ENCODE peak calls at places on chromosome 14, in six cellular contexts. R is gastrocnemius medialis, S is heart right ventricle, H is OCI-LY7, X is right lobe of liver, T is SK-N-SH. B is an unnamed sample. For H3K4me1, the result is how much of the 10 kb centered on the place peaks cover.

GRCh38 chr14:95774265-95775160 is 60.6 kb upstream of the TCL1A start:
- DNase-seq in R (no peak), S (no peak), H (peak), X (no peak), T (peak), B (no peak)

GRCh38 chr14:104223810-104224515 is 85.6 kb downstream of the KIF26A start:
- DNase-seq in R (no peak), S (no peak), H (no peak), X (peak), T (peak), B (no peak)

GRCh38 chr14:50475460-50475859 is 56.9 kb downstream of the MAP4K5 start:
- DNase-seq in R (no peak), S (no peak), H (no peak), X (no peak), T (no peak), B (no peak)

GRCh38 chr14:36428350-36428749 is 91.7 kb downstream of the NKX2-1 start:
- DNase-seq in R (no peak), S (no peak), H (no peak), X (no peak), T (no peak), B (no peak)

GRCh38 chr14:32332415-32333116 is 3.5 kb downstream of the AKAP6 start:
- DNase-seq in R (no peak), S (no peak), H (no peak), X (no peak), T (no peak), B (no peak)

GRCh38 chr14:100530270-100531072 is 56.7 kb downstream of the BEGAIN start:
- DNase-seq in R (no peak), S (no peak), H (no peak), X (peak), T (no peak), B (peak)

GRCh38 chr14:55129428-55130193 is 559 bp downstream of the LGALS3 start:
- DNase-seq in R (peak), S (peak), H (no peak), X (peak), T (peak), B (peak)

GRCh38 chr14:34018564-34019244 is 67.8 kb upstream of the EGLN3 start:
- DNase-seq in R (peak), S (peak), H (no peak), X (no peak), T (no peak), B (no peak)

GRCh38 chr14:104680806-104681688 is 8.4 kb upstream of the INF2 start:
- DNase-seq in R (peak), S (no peak), H (peak), X (peak), T (no peak), B (peak)

GRCh38 chr14:105335735-105336476 is 21.4 kb downstream of the PACS2 start:
- DNase-seq in R (peak), S (peak), H (no peak), X (no peak), T (no peak), B (no peak)

GRCh38 chr14:96038558-96038919 is 623 bp upstream of the C14orf132 start:
- DNase-seq in R (no peak), S (no peak), H (no peak), X (no peak), T (no peak), B (no peak)

GRCh38 chr14:101219896-101220703 is 316.6 kb upstream of the RTL1 start:
- DNase-seq in R (no peak), S (no peak), H (no peak), X (no peak), T (no peak), B (no peak)

GRCh38 chr14:95769976-95770375 is 56.1 kb upstream of the TCL1A start:
- DNase-seq in R (no peak), S (no peak), H (no peak), X (no peak), T (no peak), B (no peak)

GRCh38 chr14:78310263-78310662 is 140.1 kb downstream of the NRXN3 start:
- DNase-seq in R (no peak), S (no peak), H (no peak), X (no peak), T (no peak), B (no peak)

GRCh38 chr14:74737753-74738325 is 24.9 kb downstream of the FCF1 start:
- DNase-seq in R (no peak), S (no peak), H (no peak), X (no peak), T (no peak), B (no peak)

GRCh38 chr14:37709419-37710195 is 114.2 kb downstream of the TTC6 start:
- DNase-seq in R (no peak), S (no peak), H (peak), X (no peak), T (no peak), B (no peak)

DNA sequence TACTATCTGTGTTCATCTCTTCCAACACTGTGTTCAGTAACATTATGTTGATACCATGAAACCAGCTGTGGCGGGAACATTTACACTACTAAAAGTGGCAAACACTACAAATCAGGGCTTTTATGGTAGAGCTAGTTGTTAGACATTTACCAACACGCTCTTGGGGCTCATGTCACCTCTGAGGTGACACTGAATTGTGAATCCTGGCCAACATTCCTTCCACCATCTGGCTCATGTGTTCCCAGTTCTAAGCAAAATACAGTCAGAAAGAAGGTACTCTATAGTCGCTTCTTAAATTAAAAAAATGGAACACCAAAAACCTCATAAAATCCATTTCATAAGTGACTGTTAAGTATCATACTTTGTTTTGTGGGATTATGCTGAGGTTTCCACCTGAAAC is 436.6 kb downstream of the FUT8 start:
- DNase-seq in R (no peak), S (no peak), H (no peak), X (no peak), T (no peak), B (no peak)
- H3K4me1 ChIP-seq in R (under half), S (under half), H (under half), X (under half), T (under half), B (under half)

DNA sequence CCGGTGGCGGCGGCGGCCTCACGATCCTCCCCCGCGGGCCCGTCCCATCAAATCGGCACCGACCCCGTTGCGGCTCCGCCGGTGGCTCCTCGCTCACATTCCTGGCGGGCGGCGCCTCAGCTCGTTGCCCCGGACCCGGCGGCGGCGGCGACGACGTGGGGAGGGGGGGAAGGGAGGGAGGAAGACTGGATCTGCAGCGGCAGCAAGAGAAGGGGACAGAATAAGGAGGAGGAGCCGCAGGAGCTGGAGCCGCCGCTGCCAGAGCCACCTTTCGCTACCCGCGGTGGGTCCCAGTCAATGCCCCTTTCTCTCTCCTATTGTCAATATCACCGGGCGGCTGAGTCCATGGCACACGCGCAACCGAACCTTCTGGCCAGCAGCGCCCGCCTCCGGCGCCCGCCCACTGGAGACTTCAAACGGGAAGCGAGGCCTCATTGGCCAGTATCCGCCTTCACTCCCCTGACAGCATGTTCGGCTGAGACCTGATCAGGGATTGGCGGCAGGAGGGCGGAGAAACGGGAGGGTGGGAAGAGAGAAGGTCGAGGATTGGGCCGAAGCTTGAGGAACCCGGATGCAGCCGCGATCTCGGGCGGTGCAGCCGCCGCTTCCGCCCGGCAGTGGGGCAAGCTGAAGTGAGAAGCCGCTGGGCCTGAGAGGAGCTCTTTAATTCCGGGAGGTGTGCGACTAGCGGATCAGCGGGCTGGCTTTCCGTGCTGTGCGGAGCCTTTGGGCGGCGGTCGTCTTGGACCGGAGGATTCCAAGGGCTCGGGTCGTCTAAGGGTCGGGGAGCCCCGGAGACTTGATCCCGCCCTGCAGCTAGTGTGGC is at the start of gene PPP2R5E:
- DNase-seq in R (peak), S (peak), H (peak), X (peak), T (peak), B (peak)
- TF ChIP-seq CTCF in R (no peak), S (no peak), H (no peak), X (no peak), T (no peak), B (no peak)

GRCh38 chr14:47675489-47676300 is at the start of gene MDGA2:
- DNase-seq in R (no peak), S (no peak), H (no peak), X (peak), T (peak), B (peak)
- H3K4me3 ChIP-seq in R (peak), S (peak), H (no peak), X (no peak), T (no peak), B (peak)

GRCh38 chr14:68892961-68893360 is 86.1 kb downstream of the ACTN1 start:
- DNase-seq in R (no peak), S (no peak), H (no peak), X (no peak), T (no peak), B (no peak)
- H3K4me1 ChIP-seq in R (under half), S (under half), H (under half), X (under half), T (under half), B (under half)

GRCh38 chr14:52551696-52552062 is 626 bp downstream of the TXNDC16 start:
- DNase-seq in R (no peak), S (no peak), H (peak), X (no peak), T (peak), B (no peak)
- TF ChIP-seq CTCF in R (no peak), S (peak), H (peak), X (peak), T (peak), B (no peak)